ENCODE peak calls at places on chromosomes 7 and 10, in eight cellular contexts. Z is upper lobe of left lung; P is heart left ventricle; J is adrenal gland; Y is CD4-positive, alpha-beta T cell; G is vagina; I is right lobe of liver; D is H9. N is an unnamed sample. For H3K9me3, the result is how much of the 10 kb centered on the place peaks cover.

GRCh38 chr10:36181421-36181820 is 539.3 kb upstream of the FZD8 start:
- DNase-seq in Z (no peak), P (peak), J (no peak), Y (no peak), G (no peak), I (no peak), D (no peak), N (no peak)

GRCh38 chr7:109745677-109746410 is 1176.2 kb downstream of the DNAJB9 start:
- DNase-seq in Z (no peak), P (no peak), J (no peak), Y (no peak), G (no peak), I (no peak), D (no peak), N (no peak)

GRCh38 chr10:20890009-20890408 is 7.1 kb downstream of the NEBL start:
- DNase-seq in Z (no peak), P (no peak), J (no peak), Y (no peak), G (no peak), I (no peak), D (no peak), N (no peak)

GRCh38 chr10:96973809-96974208 is 141.7 kb downstream of the LCOR start:
- DNase-seq in Z (no peak), P (no peak), J (no peak), Y (no peak), G (no peak), I (no peak), D (no peak), N (no peak)

GRCh38 chr7:37901890-37902524 is 14.6 kb downstream of the SFRP4 start:
- DNase-seq in Z (no peak), P (no peak), J (peak), Y (no peak), G (no peak), I (no peak), D (no peak), N (no peak)

GRCh38 chr7:74498996-74499834 is 45.5 kb downstream of the GTF2IRD1 start:
- DNase-seq in Z (no peak), P (no peak), J (peak), Y (no peak), G (no peak), I (no peak), D (no peak), N (no peak)

GRCh38 chr10:50991496-50992355 is 82.6 kb upstream of the PRKG1 start:
- DNase-seq in Z (peak), P (peak), J (peak), Y (no peak), G (no peak), I (peak), D (peak), N (peak)

GRCh38 chr7:759569-759968 is 32.5 kb upstream of the PRKAR1B start:
- DNase-seq in Z (no peak), P (no peak), J (no peak), Y (no peak), G (no peak), I (no peak), D (no peak), N (no peak)

GRCh38 chr7:140062118-140062527 is 628 bp downstream of the PARP12 start:
- DNase-seq in Z (peak), P (no peak), J (no peak), Y (peak), G (no peak), I (no peak), D (peak), N (peak)

GRCh38 chr7:63023182-63023787 is 975.4 kb upstream of the ZNF722 start:
- DNase-seq in Z (no peak), P (no peak), J (no peak), Y (no peak), G (no peak), I (no peak), D (no peak), N (no peak)
- H3K9me3 ChIP-seq in Z (under half), P (under half), J (under half), Y (under half), G (under half), I (under half), D (half or more), N (under half)

GRCh38 chr10:49104323-49104722 is 11.0 kb downstream of the VSTM4 start:
- DNase-seq in Z (no peak), P (no peak), J (no peak), Y (no peak), G (no peak), I (no peak), D (no peak), N (no peak)
- TF ChIP-seq CTCF in Z (no peak), P (no peak), J (no peak), Y (no peak), G (no peak), I (no peak), D (no peak), N (no peak)

GRCh38 chr10:102109166-102110116 is 10.7 kb downstream of the LDB1 start:
- DNase-seq in Z (no peak), P (no peak), J (no peak), Y (no peak), G (no peak), I (no peak), D (no peak), N (no peak)
- H3K9me3 ChIP-seq in Z (under half), P (under half), J (under half), Y (under half), G (under half), I (under half), D (under half), N (under half)

GRCh38 chr10:110486680-110487410 is 10.9 kb upstream of the DUSP5 start:
- DNase-seq in Z (no peak), P (no peak), J (no peak), Y (no peak), G (no peak), I (no peak), D (no peak), N (no peak)

GRCh38 chr10:110488944-110489343 is 8.8 kb upstream of the DUSP5 start:
- DNase-seq in Z (no peak), P (no peak), J (no peak), Y (no peak), G (no peak), I (no peak), D (no peak), N (no peak)

GRCh38 chr10:110485541-110485940 is 12.2 kb upstream of the DUSP5 start:
- DNase-seq in Z (no peak), P (no peak), J (no peak), Y (no peak), G (no peak), I (no peak), D (no peak), N (no peak)

GRCh38 chr10:110488124-110488681 is 9.5 kb upstream of the DUSP5 start:
- DNase-seq in Z (no peak), P (no peak), J (peak), Y (no peak), G (no peak), I (no peak), D (no peak), N (no peak)

DNA sequence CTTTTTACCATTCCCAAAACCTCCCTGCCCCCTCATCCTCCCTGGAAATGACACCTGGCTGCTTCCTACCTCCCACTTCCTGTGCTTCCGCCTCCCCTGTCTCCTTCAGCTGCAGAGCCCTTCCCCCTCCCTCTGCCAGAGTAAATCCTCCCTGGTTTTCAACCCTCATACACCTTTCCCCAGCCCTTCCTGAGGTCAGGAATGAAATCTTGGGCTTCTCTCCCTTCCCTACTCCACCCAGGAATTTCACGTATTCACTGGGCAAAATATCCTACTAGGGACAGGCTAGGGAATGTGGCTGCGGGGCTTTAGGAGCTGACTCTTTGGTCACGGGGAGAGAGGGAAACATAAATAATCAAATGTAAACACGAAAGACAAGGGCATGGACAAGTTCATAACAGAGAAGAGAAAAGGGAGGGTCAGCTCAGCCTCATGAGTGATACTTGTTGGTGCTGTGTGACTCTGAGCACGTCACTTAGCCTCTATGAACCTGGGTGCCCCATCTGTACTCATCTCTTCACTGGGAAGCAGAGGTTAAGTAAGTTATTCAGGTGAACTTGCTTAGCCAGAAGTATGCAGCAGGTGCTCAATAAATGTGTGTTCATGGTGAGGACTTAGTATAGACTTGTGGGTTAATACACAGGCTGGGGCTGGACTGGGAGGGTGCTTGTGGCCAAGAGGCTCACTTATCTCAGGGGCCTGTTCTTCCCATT is 10.1 kb upstream of the DUSP5 start:
- DNase-seq in Z (no peak), P (no peak), J (no peak), Y (no peak), G (no peak), I (no peak), D (peak), N (no peak)
- TF ChIP-seq CTCF in Z (no peak), P (no peak), J (no peak), Y (no peak), G (no peak), I (no peak), D (no peak), N (no peak)

GRCh38 chr7:50769160-50769484 is 13.6 kb downstream of the GRB10 start:
- DNase-seq in Z (no peak), P (no peak), J (no peak), Y (no peak), G (no peak), I (no peak), D (peak), N (no peak)

GRCh38 chr7:50774299-50774698 is 8.4 kb downstream of the GRB10 start:
- DNase-seq in Z (no peak), P (no peak), J (no peak), Y (no peak), G (no peak), I (no peak), D (no peak), N (no peak)

GRCh38 chr7:50775231-50775630 is 7.5 kb downstream of the GRB10 start:
- DNase-seq in Z (no peak), P (no peak), J (no peak), Y (no peak), G (no peak), I (no peak), D (no peak), N (no peak)

GRCh38 chr7:50768470-50769159 is 14.1 kb downstream of the GRB10 start:
- DNase-seq in Z (no peak), P (no peak), J (no peak), Y (no peak), G (no peak), I (no peak), D (no peak), N (no peak)

DNA sequence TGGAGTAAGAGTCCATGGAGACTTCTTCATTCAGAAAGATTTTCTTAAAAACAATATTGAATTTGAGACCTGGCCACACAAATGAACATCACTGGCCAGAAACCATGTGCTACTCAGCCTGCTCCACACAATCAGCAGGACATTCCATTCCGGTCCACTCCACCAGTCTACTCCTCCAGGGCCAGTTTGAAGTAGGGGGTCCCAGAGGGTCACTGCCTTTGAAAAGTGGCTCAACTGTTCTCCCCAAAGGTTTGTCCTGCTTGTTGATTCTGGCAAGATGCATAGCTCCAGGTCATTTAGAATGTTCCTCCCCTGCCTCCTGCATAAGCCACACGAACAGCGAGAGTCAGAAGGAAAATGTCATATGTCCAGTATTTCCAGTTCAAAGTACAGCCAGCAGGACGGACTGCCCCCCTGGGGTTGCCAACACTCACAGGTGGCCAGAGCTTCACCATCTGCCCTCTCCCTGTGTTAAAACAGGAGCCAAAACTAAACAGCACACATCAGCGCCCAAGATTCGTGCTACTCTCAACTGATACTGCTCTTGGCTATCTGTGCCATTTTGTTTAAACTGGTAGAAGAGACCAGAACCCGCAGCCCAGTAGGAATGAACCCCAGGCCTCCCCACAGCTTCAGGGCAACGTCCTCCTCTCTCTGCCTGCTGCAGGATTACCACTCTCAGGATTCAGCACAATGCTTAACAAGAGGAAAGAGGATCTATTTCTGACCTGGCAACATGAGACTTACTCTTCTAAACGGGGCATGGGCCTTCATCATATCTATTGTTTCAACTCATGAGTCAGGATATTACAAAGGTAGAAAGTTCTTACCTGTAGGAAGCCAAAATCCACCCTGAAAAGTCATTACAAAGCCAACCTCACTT is 11.3 kb downstream of the GRB10 start:
- DNase-seq in Z (no peak), P (no peak), J (no peak), Y (no peak), G (no peak), I (peak), D (no peak), N (peak)
- H3K9me3 ChIP-seq in Z (under half), P (under half), J (under half), Y (under half), G (under half), I (under half), D (under half), N (under half)

GRCh38 chr10:128173383-128173782 is 47.2 kb upstream of the MKI67 start:
- DNase-seq in Z (no peak), P (no peak), J (no peak), Y (no peak), G (no peak), I (no peak), D (no peak), N (no peak)

GRCh38 chr10:128174581-128175559 is 48.6 kb upstream of the MKI67 start:
- DNase-seq in Z (no peak), P (no peak), J (no peak), Y (no peak), G (no peak), I (no peak), D (no peak), N (no peak)

GRCh38 chr10:128172756-128173155 is 46.5 kb upstream of the MKI67 start:
- DNase-seq in Z (no peak), P (no peak), J (no peak), Y (no peak), G (no peak), I (no peak), D (no peak), N (no peak)

GRCh38 chr10:128180843-128181242 is 54.6 kb upstream of the MKI67 start:
- DNase-seq in Z (no peak), P (no peak), J (no peak), Y (no peak), G (no peak), I (no peak), D (no peak), N (no peak)

DNA sequence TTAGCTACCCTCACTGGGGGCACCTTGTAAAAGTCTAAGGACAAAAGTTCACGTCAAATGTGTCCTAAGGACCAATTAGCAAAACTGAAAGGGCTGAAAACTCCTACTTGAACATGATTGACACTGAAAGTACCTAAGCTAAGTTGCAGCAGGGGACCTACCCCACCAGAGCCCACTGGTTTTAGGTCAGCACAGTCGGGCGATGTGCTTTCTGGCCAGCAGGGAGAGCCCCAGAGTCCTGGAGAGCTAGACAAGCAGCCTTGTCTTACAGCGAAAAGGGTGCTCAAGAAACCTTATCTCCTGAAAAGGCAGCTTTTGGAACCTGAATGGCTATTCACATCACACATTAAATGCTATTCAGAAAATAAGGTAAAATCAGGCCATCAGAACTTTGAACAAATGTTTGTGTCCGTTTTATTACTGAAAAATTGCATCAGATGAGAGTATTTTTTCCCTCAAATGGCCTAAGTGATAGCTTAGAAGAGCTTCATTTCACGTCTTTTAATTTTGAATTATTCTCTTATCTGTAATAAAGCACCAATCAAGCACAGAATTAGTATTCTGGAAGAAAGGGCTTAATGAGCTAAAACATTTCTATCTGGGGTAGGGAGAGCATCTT is 52.2 kb upstream of the MKI67 start:
- DNase-seq in Z (no peak), P (no peak), J (no peak), Y (peak), G (no peak), I (no peak), D (peak), N (no peak)
- TF ChIP-seq CTCF in Z (peak), P (no peak), J (no peak), Y (peak), G (no peak), I (peak), D (peak), N (no peak)

N was measured in pancreas.